ENCODE peak calls at places on chromosomes 7 and 10, in ten cellular contexts. U is IMR-90, H is brain microvascular endothelial cell, T is GM06990, K is Panc1, Q is GM13976, S is SK-N-SH, I is HS-5, N is NCI-H446, W is thoracic aorta. D is an unnamed sample.

GRCh38 chr10:49283491-49283890 is 15.5 kb upstream of the C10orf71 start:
- DNase-seq in U (no peak), H (no peak), T (no peak), K (no peak), Q (no peak), S (no peak), I (no peak), N (no peak), W (no peak), D (no peak)

GRCh38 chr10:508726-509125 is 180.7 kb downstream of the DIP2C start:
- DNase-seq in U (no peak), H (no peak), T (no peak), K (no peak), Q (no peak), S (no peak), I (no peak), N (no peak), W (no peak), D (no peak)

GRCh38 chr10:117168135-117168674 is 29.1 kb upstream of the KCNK18 start:
- DNase-seq in U (peak), H (no peak), T (peak), K (no peak), Q (peak), S (peak), I (no peak), N (no peak), W (no peak), D (peak)

GRCh38 chr7:114660007-114660406 is 245.4 kb downstream of the FOXP2 start:
- DNase-seq in U (no peak), H (no peak), T (no peak), K (no peak), Q (no peak), S (no peak), I (no peak), N (no peak), W (no peak), D (no peak)

GRCh38 chr7:132371948-132372347 is 204.3 kb downstream of the PLXNA4 start:
- DNase-seq in U (no peak), H (no peak), T (no peak), K (no peak), Q (no peak), S (no peak), I (no peak), N (no peak), W (no peak), D (no peak)

GRCh38 chr10:122126763-122127659 is 138.0 kb downstream of the TACC2 start:
- DNase-seq in U (peak), H (peak), T (no peak), K (no peak), Q (no peak), S (no peak), I (no peak), N (no peak), W (no peak), D (peak)

GRCh38 chr10:33899578-33900531 is 565.4 kb upstream of the NRP1 start:
- DNase-seq in U (peak), H (no peak), T (no peak), K (no peak), Q (no peak), S (no peak), I (no peak), N (no peak), W (no peak), D (no peak)

GRCh38 chr10:88831709-88832108 is 19.9 kb downstream of the ANKRD22 start:
- DNase-seq in U (no peak), H (no peak), T (no peak), K (no peak), Q (no peak), S (no peak), I (no peak), N (no peak), W (no peak), D (no peak)

GRCh38 chr10:22483132-22483531 is 137.8 kb downstream of the SPAG6 start:
- DNase-seq in U (no peak), H (no peak), T (no peak), K (no peak), Q (no peak), S (no peak), I (no peak), N (no peak), W (no peak), D (no peak)

GRCh38 chr10:51743146-51743545 is 43.8 kb upstream of the CSTF2T start:
- DNase-seq in U (no peak), H (no peak), T (peak), K (no peak), Q (no peak), S (no peak), I (no peak), N (no peak), W (no peak), D (no peak)

GRCh38 chr10:32960022-32960421 is 2.0 kb upstream of the ITGB1 start:
- DNase-seq in U (no peak), H (no peak), T (no peak), K (no peak), Q (no peak), S (no peak), I (no peak), N (no peak), W (no peak), D (no peak)

GRCh38 chr10:86391236-86391840 is 24.7 kb upstream of the GRID1 start:
- DNase-seq in U (no peak), H (no peak), T (no peak), K (no peak), Q (no peak), S (no peak), I (no peak), N (no peak), W (no peak), D (no peak)

GRCh38 chr7:27110163-27110976 is 7.9 kb upstream of the HOXA2 start:
- DNase-seq in U (peak), H (no peak), T (no peak), K (no peak), Q (no peak), S (peak), I (no peak), N (no peak), W (no peak), D (peak)

GRCh38 chr7:77729574-77730348 is 33.5 kb downstream of the RSBN1L start:
- DNase-seq in U (peak), H (no peak), T (no peak), K (no peak), Q (no peak), S (no peak), I (no peak), N (no peak), W (no peak), D (peak)

GRCh38 chr7:22565315-22565811 is 65.4 kb upstream of the STEAP1B start:
- DNase-seq in U (peak), H (peak), T (no peak), K (peak), Q (no peak), S (no peak), I (peak), N (no peak), W (no peak), D (peak)

GRCh38 chr10:64523065-64523759 is 1002.0 kb downstream of the REEP3 start:
- DNase-seq in U (no peak), H (no peak), T (no peak), K (no peak), Q (no peak), S (no peak), I (no peak), N (no peak), W (no peak), D (no peak)

GRCh38 chr10:118471863-118472262 is 123.6 kb downstream of the PRLHR start:
- DNase-seq in U (peak), H (peak), T (no peak), K (no peak), Q (no peak), S (no peak), I (peak), N (no peak), W (no peak), D (peak)

GRCh38 chr7:132368246-132368900 is 207.9 kb downstream of the PLXNA4 start:
- DNase-seq in U (no peak), H (no peak), T (no peak), K (no peak), Q (no peak), S (no peak), I (no peak), N (no peak), W (no peak), D (no peak)

GRCh38 chr10:18666810-18667209 is 7.6 kb downstream of the ARL5B start:
- DNase-seq in U (peak), H (no peak), T (no peak), K (no peak), Q (no peak), S (no peak), I (no peak), N (no peak), W (no peak), D (peak)

GRCh38 chr7:120043250-120043649 is 229.7 kb upstream of the KCND2 start:
- DNase-seq in U (no peak), H (no peak), T (no peak), K (no peak), Q (no peak), S (no peak), I (no peak), N (no peak), W (no peak), D (no peak)

GRCh38 chr10:90276894-90277447 is 575.6 kb downstream of the KIF20B start:
- DNase-seq in U (no peak), H (peak), T (no peak), K (no peak), Q (no peak), S (no peak), I (no peak), N (peak), W (no peak), D (peak)

GRCh38 chr7:124779194-124779593 is 13.6 kb upstream of the GPR37 start:
- DNase-seq in U (no peak), H (no peak), T (no peak), K (no peak), Q (no peak), S (no peak), I (no peak), N (no peak), W (no peak), D (no peak)

GRCh38 chr10:50210876-50211275 is 40.4 kb downstream of the ASAH2 start:
- DNase-seq in U (no peak), H (no peak), T (no peak), K (no peak), Q (no peak), S (no peak), I (no peak), N (no peak), W (no peak), D (no peak)

GRCh38 chr10:31620236-31621151 is 301.5 kb downstream of the ZEB1 start:
- DNase-seq in U (peak), H (peak), T (no peak), K (no peak), Q (no peak), S (no peak), I (no peak), N (no peak), W (no peak), D (peak)

GRCh38 chr10:9828110-9828509 is 1189.6 kb upstream of the CELF2 start:
- DNase-seq in U (no peak), H (no peak), T (no peak), K (no peak), Q (no peak), S (no peak), I (no peak), N (no peak), W (no peak), D (no peak)

GRCh38 chr7:123738356-123738755 is 10.4 kb downstream of the WASL start:
- DNase-seq in U (no peak), H (no peak), T (no peak), K (no peak), Q (no peak), S (no peak), I (no peak), N (no peak), W (no peak), D (no peak)

GRCh38 chr10:44323838-44324237 is 61.1 kb downstream of the CXCL12 start:
- DNase-seq in U (no peak), H (no peak), T (no peak), K (no peak), Q (no peak), S (no peak), I (no peak), N (no peak), W (no peak), D (no peak)

GRCh38 chr7:112439476-112439875 is 10.8 kb upstream of the IFRD1 start:
- DNase-seq in U (no peak), H (no peak), T (no peak), K (no peak), Q (no peak), S (no peak), I (no peak), N (no peak), W (no peak), D (no peak)

GRCh38 chr10:84160663-84161362 is 12.8 kb upstream of the GPR15LG start:
- DNase-seq in U (no peak), H (no peak), T (no peak), K (no peak), Q (no peak), S (no peak), I (no peak), N (no peak), W (no peak), D (no peak)

GRCh38 chr10:109957092-109957797 is 33.9 kb upstream of the XPNPEP1 start:
- DNase-seq in U (no peak), H (no peak), T (peak), K (no peak), Q (peak), S (no peak), I (no peak), N (no peak), W (no peak), D (no peak)

GRCh38 chr7:114765331-114766125 is 156.4 kb upstream of the MDFIC start:
- DNase-seq in U (peak), H (no peak), T (no peak), K (no peak), Q (no peak), S (no peak), I (no peak), N (no peak), W (no peak), D (no peak)

GRCh38 chr10:133388973-133389818 is 4.8 kb upstream of the MTG1 start:
- DNase-seq in U (no peak), H (no peak), T (peak), K (no peak), Q (peak), S (no peak), I (no peak), N (no peak), W (no peak), D (no peak)

GRCh38 chr7:99365318-99366141 is 9.0 kb upstream of the ARPC1B start:
- DNase-seq in U (no peak), H (no peak), T (no peak), K (no peak), Q (peak), S (peak), I (no peak), N (no peak), W (no peak), D (no peak)

GRCh38 chr7:30920021-30920583 is 8.4 kb downstream of the AQP1 start:
- DNase-seq in U (no peak), H (no peak), T (no peak), K (no peak), Q (no peak), S (peak), I (no peak), N (peak), W (no peak), D (no peak)

GRCh38 chr7:43553999-43554398 is 28.9 kb upstream of the STK17A start:
- DNase-seq in U (no peak), H (peak), T (no peak), K (no peak), Q (no peak), S (no peak), I (no peak), N (no peak), W (no peak), D (peak)

GRCh38 chr10:3484306-3485187 is 300.5 kb downstream of the KLF6 start:
- DNase-seq in U (peak), H (peak), T (no peak), K (no peak), Q (peak), S (no peak), I (no peak), N (no peak), W (no peak), D (peak)